ENCODE peak calls at places on chromosomes 7 and 10, in five cellular contexts. A, N, F, T and R are unnamed samples.

GRCh38 chr10:92124524-92125168 is 166.2 kb downstream of the CPEB3 start:
- DNase-seq in T (no peak), A (no peak), F (peak; percentile 69), N (no peak), R (no peak)

GRCh38 chr7:140992422-140992821 is 22.3 kb downstream of the MRPS33 start:
- DNase-seq in N (no peak), A (no peak), F (no peak), T (no peak), R (no peak)

GRCh38 chr10:71532878-71533277 is 136.2 kb downstream of the CDH23 start:
- DNase-seq in F (no peak), A (no peak), N (no peak), T (no peak), R (no peak)

GRCh38 chr7:44935583-44935982 is 43.2 kb downstream of the MYO1G start:
- DNase-seq in A (no peak), T (no peak), F (no peak), N (no peak), R (no peak)

GRCh38 chr7:57216340-57216739 is 84.1 kb upstream of the ZNF479 start:
- DNase-seq in F (no peak), A (no peak), T (peak; percentile 14), N (no peak), R (no peak)

GRCh38 chr7:77442631-77443420 is 26.7 kb upstream of the GSAP start:
- DNase-seq in N (no peak), T (no peak), A (peak; percentile 35), F (no peak), R (no peak)

GRCh38 chr10:94963901-94964300 is 25.4 kb downstream of the CYP2C9 start:
- DNase-seq in F (no peak), T (no peak), N (no peak), A (peak; percentile 50), R (no peak)

GRCh38 chr10:79149662-79150443 is 81.1 kb downstream of the ZMIZ1 start:
- DNase-seq in N (no peak), T (peak; percentile 95), A (peak; percentile 45), F (peak; percentile 95), R (no peak)

GRCh38 chr10:109393425-109393824 is 529.9 kb downstream of the XPNPEP1 start:
- DNase-seq in T (no peak), N (no peak), A (peak; percentile 93), F (peak; percentile 43), R (no peak)

GRCh38 chr7:113087278-113087998 is 811 bp upstream of the GPR85 start:
- DNase-seq in N (no peak), F (peak; percentile 92), T (no peak), A (peak; percentile 85), R (no peak)

GRCh38 chr7:123797673-123798526 is 47.1 kb upstream of the HYAL4 start:
- DNase-seq in N (no peak), T (no peak), F (peak; percentile 68), A (peak; percentile 70), R (no peak)

GRCh38 chr7:13240349-13240748 is 552.9 kb downstream of the ARL4A start:
- DNase-seq in T (no peak), N (no peak), A (peak; percentile 1), F (peak; percentile 25), R (no peak)

GRCh38 chr7:75737856-75738603 is 711 bp downstream of the HIP1 start:
- DNase-seq in N (no peak), T (no peak), F (peak; percentile 84), A (no peak), R (no peak)

GRCh38 chr7:157628456-157628855 is 291.7 kb downstream of the DNAJB6 start:
- DNase-seq in F (peak; percentile 8), T (no peak), A (no peak), N (no peak), R (no peak)

GRCh38 chr7:123750389-123751230 is 1.8 kb upstream of the WASL start:
- DNase-seq in T (no peak), N (no peak), F (no peak), A (no peak), R (no peak)

GRCh38 chr7:55181774-55182173 is 163.0 kb downstream of the EGFR start:
- DNase-seq in A (no peak), N (no peak), T (no peak), F (no peak), R (no peak)
- H3K27ac ChIP-seq in A (no peak overlapping the region), N (no peak overlapping the region), T (no peak overlapping the region), F (no peak overlapping the region), R (no peak overlapping the region)

DNA sequence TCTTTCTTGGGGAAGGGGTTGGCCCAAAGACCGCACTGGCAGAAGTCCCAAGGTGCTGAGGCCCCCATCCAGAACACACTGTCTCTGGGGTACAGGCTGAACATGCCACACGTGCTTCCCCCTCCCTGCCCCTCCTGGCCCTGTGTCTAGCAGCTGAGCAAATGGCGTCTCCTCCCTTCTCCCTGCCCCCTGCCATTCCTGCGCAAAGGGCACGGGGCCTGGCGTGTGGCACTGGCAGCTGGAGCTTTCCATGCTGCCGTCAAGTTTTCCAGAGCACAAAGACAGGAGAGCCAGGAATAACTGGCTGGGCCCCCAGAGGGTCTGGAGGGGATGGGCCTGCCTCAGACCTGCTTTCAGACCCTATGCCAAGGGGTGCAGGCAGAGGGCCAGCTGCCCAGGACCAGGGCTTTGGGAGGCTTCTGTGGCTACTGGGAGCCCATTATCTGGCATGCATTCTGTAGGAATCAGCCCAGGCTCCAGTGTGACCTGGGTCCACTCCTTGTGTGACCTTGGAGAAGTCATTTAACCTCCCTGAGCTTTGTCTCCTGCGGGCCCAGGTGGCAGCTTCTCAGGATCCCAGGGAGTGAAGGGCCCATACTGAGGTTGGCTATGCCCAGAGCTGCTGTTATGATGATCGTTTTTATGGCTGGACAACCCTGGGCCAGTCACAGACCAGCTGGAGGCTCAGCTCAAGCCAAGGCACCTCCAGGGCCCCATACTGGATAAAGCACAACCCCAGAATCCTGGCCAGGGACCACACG is 710 bp upstream of the LDB3 start:
- DNase-seq in N (no peak), A (no peak), F (no peak), T (no peak), R (no peak)
- H3K27ac ChIP-seq in N (peak overlapping the region; percentile 94), A (no peak overlapping the region), F (no peak overlapping the region), T (peak overlapping the region; percentile 11), R (peak overlapping the region; percentile 98)

GRCh38 chr7:128961030-128961659 is 23.4 kb downstream of the IRF5 start:
- DNase-seq in T (no peak), F (no peak), N (no peak), A (no peak), R (no peak)
- H3K27ac ChIP-seq in T (no peak overlapping the region), F (no peak overlapping the region), N (no peak overlapping the region), A (no peak overlapping the region), R (no peak overlapping the region)

DNA sequence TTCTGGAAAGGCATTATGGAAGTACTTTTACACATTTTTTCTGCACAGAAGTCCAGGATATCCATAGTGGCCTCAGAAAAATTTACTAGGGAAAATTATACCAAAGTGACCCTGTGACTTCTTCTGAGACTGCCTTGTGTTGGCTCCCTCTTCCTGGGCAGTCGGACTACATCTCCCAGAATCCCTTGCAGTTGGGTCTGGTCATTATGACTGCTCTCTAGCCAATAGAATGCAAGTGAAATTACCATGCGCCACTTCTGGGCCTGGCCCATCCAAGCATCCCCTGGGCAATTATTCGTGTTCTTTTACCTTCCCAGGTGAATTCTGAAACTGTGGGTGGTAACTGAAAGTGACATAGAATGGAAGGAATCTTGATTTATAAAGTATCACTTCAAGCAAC is 430.9 kb downstream of the ACTR3B start:
- DNase-seq in N (no peak), F (no peak), A (peak; percentile 41), T (no peak), R (no peak)
- H3K27ac ChIP-seq in N (no peak overlapping the region), F (no peak overlapping the region), A (no peak overlapping the region), T (no peak overlapping the region), R (no peak overlapping the region)